ENCODE peak calls at places on chromosomes 11 and 22, in five cellular contexts. C, F, A, K and U are unnamed samples.

GRCh38 chr11:41716862-41717261 is 257.4 kb upstream of the LRRC4C start:
- DNase-seq in C (no peak), F (no peak), A (no peak), K (no peak), U (no peak)

GRCh38 chr11:34653851-34654490 is 33.1 kb downstream of the EHF start:
- DNase-seq in F (no peak), K (peak), C (no peak), A (no peak), U (peak)

GRCh38 chr11:34860034-34860433 is 56.1 kb downstream of the APIP start:
- DNase-seq in K (no peak), C (no peak), A (no peak), F (no peak), U (no peak)

GRCh38 chr11:57432714-57433163 is 5.8 kb upstream of the SLC43A3 start:
- DNase-seq in C (no peak), F (no peak), K (peak), A (no peak), U (peak)

GRCh38 chr22:47300698-47301405 is 538.4 kb downstream of the TBC1D22A start:
- DNase-seq in C (no peak), F (no peak), K (no peak), A (no peak), U (no peak)

GRCh38 chr11:104582431-104582830 is 315.8 kb downstream of the CASP12 start:
- DNase-seq in A (no peak), F (no peak), C (no peak), K (no peak), U (no peak)

GRCh38 chr22:24421428-24421931 is 5.9 kb upstream of the ADORA2A start:
- DNase-seq in K (no peak), F (no peak), A (no peak), C (no peak), U (peak)

GRCh38 chr22:40741116-40741515 is 61.8 kb downstream of the MCHR1 start:
- DNase-seq in K (no peak), F (no peak), A (no peak), C (no peak), U (no peak)

GRCh38 chr11:7630002-7630401 is 43.3 kb downstream of the CYB5R2 start:
- DNase-seq in F (peak), A (peak), C (no peak), K (peak), U (no peak)

GRCh38 chr11:2385156-2386151 is 8.3 kb downstream of the CD81 start:
- DNase-seq in A (no peak), K (no peak), C (no peak), F (peak), U (no peak)

GRCh38 chr22:19571995-19572394 is 47.8 kb upstream of the CLDN5 start:
- DNase-seq in K (no peak), C (no peak), A (no peak), F (peak), U (no peak)

GRCh38 chr11:3162410-3163240 is 2.5 kb downstream of the OSBPL5 start:
- DNase-seq in F (peak), A (peak), K (no peak), C (no peak), U (no peak)

GRCh38 chr11:114928260-114928870 is 250.0 kb downstream of the NXPE2 start:
- DNase-seq in A (no peak), K (no peak), F (no peak), C (no peak), U (no peak)